ENCODE peak calls at places on chromosomes 16 and 17, in five cellular contexts. O is psoas muscle, N is right lobe of liver, W is pancreas, R is mesenchymal stem cell. U is an unnamed sample.

GRCh38 chr17:7729841-7730240 is 12.3 kb downstream of the DNAH2 start:
- DNase-seq in O (no peak), N (no peak), W (no peak), R (no peak), U (no peak)

GRCh38 chr16:50769-51591 is 2.4 kb downstream of the POLR3K start:
- DNase-seq in O (no peak), N (no peak), W (no peak), R (no peak), U (no peak)

GRCh38 chr17:31067699-31068184 is 27.0 kb upstream of the NF1 start:
- DNase-seq in O (no peak), N (no peak), W (no peak), R (peak; percentile 89), U (no peak)

GRCh38 chr17:81478119-81478518 is 34.5 kb downstream of the ACTG1 start:
- DNase-seq in O (no peak), N (no peak), W (no peak), R (no peak), U (no peak)

GRCh38 chr17:29807520-29808361 is 122.3 kb downstream of the SSH2 start:
- DNase-seq in O (peak; percentile 42), N (peak; percentile 69), W (peak; percentile 65), R (peak; percentile 75), U (peak; percentile 70)

GRCh38 chr17:33696102-33696501 is 403.0 kb upstream of the ASIC2 start:
- DNase-seq in O (no peak), N (no peak), W (no peak), R (no peak), U (no peak)

GRCh38 chr16:63663155-63663554 is 1458.7 kb downstream of the CDH11 start:
- DNase-seq in O (no peak), N (no peak), W (no peak), R (no peak), U (no peak)

GRCh38 chr16:11580451-11581086 is 6.2 kb downstream of the LITAF start:
- DNase-seq in O (no peak), N (no peak), W (no peak), R (no peak), U (peak; percentile 28)

GRCh38 chr16:50326835-50327465 is 41.8 kb downstream of the BRD7 start:
- DNase-seq in O (peak; percentile 24), N (no peak), W (no peak), R (peak; percentile 44), U (no peak)

GRCh38 chr17:49521088-49521450 is 26.0 kb downstream of the NGFR start:
- DNase-seq in O (no peak), N (no peak), W (no peak), R (no peak), U (no peak)

GRCh38 chr17:80110927-80111701 is 9.7 kb downstream of the GAA start:
- DNase-seq in O (no peak), N (no peak), W (no peak), R (no peak), U (no peak)

DNA sequence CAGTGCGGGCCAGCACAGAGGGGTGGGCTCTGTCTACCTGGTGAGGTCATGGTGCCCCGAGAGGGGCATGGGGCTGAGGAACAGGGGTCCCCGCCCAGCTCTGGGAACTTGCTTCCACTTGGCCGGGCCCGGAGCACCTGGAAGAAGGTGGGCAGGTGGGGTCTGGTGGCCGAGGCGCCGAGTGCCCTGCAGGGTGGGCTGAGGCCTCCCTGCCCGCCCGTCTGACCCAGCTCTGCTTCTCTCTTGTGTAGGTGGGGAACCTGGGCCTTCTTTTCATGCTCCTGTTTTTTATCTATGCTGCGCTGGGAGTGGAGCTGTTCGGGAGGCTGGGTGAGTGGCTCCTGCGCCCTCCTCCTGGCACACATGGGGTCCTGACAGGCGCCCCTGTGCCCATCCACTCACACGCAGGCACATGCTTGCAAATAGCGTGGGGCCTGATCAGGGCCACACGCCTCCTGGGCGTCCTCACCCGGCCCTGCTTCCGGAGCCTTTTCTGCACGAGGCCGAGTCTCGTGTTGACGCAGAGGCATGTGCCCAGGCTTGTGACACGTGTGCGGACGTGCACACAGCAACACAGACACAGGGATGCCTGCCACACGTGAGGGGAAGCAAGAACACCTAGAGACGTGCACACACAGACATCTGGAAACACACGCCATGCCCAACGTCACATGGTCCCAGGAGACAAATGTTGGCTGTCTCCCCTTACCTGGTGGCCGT is 8.2 kb downstream of the TPSG1 start:
- DNase-seq in O (no peak), N (no peak), W (no peak), R (no peak), U (no peak)
- H3K27me3 ChIP-seq in O (no peaks in the 10 kb centered on the region), N (no peaks in the 10 kb centered on the region), W (no peaks in the 10 kb centered on the region), R (peaks cover 3% of the 10 kb centered on the region), U (no peaks in the 10 kb centered on the region)

GRCh38 chr16:51755039-51755501 is 604.0 kb upstream of the SALL1 start:
- DNase-seq in O (no peak), N (no peak), W (no peak), R (no peak), U (no peak)

GRCh38 chr16:51759329-51759728 is 608.3 kb upstream of the SALL1 start:
- DNase-seq in O (no peak), N (no peak), W (no peak), R (no peak), U (no peak)

GRCh38 chr16:51757921-51758479 is 606.9 kb upstream of the SALL1 start:
- DNase-seq in O (no peak), N (no peak), W (no peak), R (no peak), U (no peak)

GRCh38 chr16:51756447-51757123 is 605.5 kb upstream of the SALL1 start:
- DNase-seq in O (no peak), N (no peak), W (no peak), R (no peak), U (no peak)

GRCh38 chr16:51757124-51757470 is 606.0 kb upstream of the SALL1 start:
- DNase-seq in O (no peak), N (no peak), W (no peak), R (no peak), U (no peak)
- H3K4me1 ChIP-seq in O (no peaks in the 10 kb centered on the region), N (no peaks in the 10 kb centered on the region), W (peaks cover 7% of the 10 kb centered on the region), R (no peaks in the 10 kb centered on the region), U (no peaks in the 10 kb centered on the region)

DNA sequence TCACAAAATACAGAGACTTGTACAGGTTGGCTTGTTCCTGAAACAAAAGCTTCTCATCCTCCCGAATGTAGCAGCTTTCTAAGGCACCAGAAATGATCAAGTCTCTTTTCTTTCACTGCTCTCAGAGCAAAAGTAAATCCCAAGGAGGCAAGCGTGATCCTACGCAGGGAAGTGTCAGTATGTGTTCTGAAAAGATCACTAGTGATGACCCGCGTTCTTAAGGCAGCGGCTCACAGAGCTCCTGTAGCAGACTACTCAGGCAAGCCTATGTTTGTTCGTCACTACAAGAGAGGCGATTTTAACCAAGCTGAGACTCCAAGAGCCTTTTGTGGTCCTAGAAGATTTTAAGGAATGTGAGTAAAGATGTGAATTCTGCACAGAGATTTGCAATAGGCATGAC is 34.5 kb downstream of the WIPI1 start:
- DNase-seq in O (no peak), N (no peak), W (peak; percentile 23), R (no peak), U (no peak)
- H3K27me3 ChIP-seq in O (no peaks in the 10 kb centered on the region), N (no peaks in the 10 kb centered on the region), W (no peaks in the 10 kb centered on the region), R (no peaks in the 10 kb centered on the region), U (no peaks in the 10 kb centered on the region)

DNA sequence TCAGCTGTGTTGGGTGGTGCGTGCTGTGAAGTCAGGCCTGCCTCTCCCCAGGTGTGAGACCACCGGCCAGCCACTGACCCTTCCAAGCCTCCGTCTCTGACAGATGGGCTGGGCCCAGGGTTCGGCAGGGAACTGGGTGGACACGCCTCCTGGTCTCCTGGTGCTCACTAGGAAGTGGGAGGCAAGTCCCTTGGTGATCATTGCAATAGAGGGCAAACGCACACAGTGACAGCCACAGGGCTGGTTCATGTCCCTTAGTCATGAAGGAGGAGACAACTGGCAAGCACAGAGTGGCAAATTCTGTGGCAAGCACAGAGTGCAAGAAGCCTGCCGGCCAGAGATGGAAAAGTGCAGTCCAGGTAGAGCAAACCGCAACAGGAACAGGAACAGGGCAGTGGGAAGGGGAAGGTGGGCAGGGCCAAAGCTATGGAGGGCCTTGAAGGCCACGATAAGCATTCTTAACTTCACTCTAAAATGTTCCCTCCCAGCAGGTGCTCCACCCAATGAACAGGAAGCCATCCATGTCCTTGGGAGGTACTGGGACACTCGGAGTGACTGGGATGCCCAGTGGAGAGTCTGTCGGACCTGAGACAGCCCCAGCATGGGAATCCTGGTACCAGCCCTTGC is 21.9 kb downstream of the USP7 start:
- DNase-seq in O (no peak), N (peak; percentile 72), W (no peak), R (no peak), U (no peak)
- H3K4me1 ChIP-seq in O (peaks cover 72% of the 10 kb centered on the region), N (peaks cover 18% of the 10 kb centered on the region), W (peaks cover 19% of the 10 kb centered on the region), R (peaks cover 17% of the 10 kb centered on the region), U (peaks cover 58% of the 10 kb centered on the region)

GRCh38 chr16:86040496-86040895 is 141.5 kb downstream of the IRF8 start:
- DNase-seq in O (no peak), N (no peak), W (no peak), R (no peak), U (no peak)
- H3K27me3 ChIP-seq in O (no peaks in the 10 kb centered on the region), N (no peaks in the 10 kb centered on the region), W (no peaks in the 10 kb centered on the region), R (peaks cover 73% of the 10 kb centered on the region), U (no peaks in the 10 kb centered on the region)

DNA sequence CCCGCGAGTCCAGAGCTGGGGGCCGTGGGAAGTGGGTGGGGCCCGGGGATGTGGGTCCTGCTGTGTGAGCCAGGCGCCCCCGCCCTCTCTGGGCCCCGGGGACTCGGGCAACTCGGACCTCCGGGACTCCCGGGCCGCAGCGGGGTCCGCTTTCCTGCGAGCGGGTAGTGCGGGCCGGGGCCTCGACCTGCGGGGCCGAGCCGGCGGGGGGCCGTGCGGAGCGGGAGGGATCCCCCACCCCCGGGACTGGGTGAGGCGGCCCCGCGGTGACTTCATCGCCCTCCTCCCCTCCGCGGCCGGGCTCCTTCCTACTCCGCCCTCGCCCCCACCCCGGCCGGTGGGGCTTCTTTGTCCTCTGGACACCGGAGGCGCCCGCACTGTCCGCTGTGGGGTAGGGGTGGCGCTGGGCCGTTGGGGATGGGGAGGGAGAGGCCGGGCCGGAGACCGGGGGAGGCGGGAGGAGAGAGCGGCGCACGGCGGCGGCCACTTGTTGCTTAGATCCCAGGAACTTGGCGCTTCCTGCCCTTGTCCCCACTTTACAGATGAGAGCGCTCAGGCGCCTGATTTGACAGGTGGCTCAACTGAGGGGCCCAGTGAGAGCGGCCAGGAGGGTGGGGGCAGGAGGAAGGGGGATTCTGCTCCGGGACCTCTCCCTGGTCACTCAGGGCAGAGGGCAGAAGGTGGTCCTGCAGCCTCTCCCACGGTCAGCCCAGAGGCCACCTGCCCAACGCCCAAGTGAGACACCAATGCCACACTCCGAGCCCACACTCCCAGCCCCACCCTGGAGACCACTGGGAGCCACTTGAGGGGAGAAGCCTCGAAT is 884 bp downstream of the CMTM3 start:
- DNase-seq in O (peak; percentile 76), N (no peak), W (peak; percentile 71), R (peak; percentile 65), U (peak; percentile 69)
- H3K4me1 ChIP-seq in O (no peaks in the 10 kb centered on the region), N (peaks cover 4% of the 10 kb centered on the region), W (no peaks in the 10 kb centered on the region), R (peaks cover 50% of the 10 kb centered on the region), U (peaks cover 33% of the 10 kb centered on the region)

GRCh38 chr16:23006380-23006779 is 142.9 kb downstream of the USP31 start:
- DNase-seq in O (no peak), N (no peak), W (no peak), R (no peak), U (no peak)
- H3K27me3 ChIP-seq in O (no peaks in the 10 kb centered on the region), N (no peaks in the 10 kb centered on the region), W (peaks cover 5% of the 10 kb centered on the region), R (peaks cover 3% of the 10 kb centered on the region), U (peaks cover 10% of the 10 kb centered on the region)

DNA sequence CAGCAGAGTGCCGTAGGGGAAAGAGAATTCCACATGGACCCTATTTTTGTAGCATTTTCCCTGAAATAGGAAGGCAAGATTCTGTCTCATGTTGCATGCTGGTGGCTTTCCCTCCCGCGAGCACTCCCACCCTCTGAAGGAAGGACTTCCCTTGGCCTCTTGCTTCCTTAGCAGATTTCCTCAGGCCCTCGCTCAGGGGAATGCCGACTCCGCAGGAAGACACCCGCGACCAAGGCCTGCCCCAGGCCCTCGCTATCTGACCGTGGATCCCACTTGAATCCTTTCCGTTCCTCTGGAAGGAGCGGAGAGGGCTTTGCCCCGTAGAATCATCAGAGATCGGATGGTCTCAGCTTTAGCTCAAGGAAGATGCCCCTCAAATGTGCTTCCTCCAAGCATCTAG is 179.4 kb upstream of the FOXF1 start:
- DNase-seq in O (no peak), N (no peak), W (no peak), R (no peak), U (no peak)
- H3K4me1 ChIP-seq in O (no peaks in the 10 kb centered on the region), N (no peaks in the 10 kb centered on the region), W (no peaks in the 10 kb centered on the region), R (no peaks in the 10 kb centered on the region), U (no peaks in the 10 kb centered on the region)